ENCODE peak calls at places on chromosomes 6 and 20, in six cellular contexts. Z, G, D, K, Q and A are unnamed samples.

GRCh38 chr6:125050663-125051318 is 88.6 kb downstream of the RNF217 start:
- DNase-seq in K (no peak), D (no peak), Z (no peak), Q (no peak), G (no peak), A (no peak)

GRCh38 chr6:166202321-166202733 is 34.7 kb upstream of the TBXT start:
- DNase-seq in G (no peak), Z (no peak), K (peak; percentile 97), Q (no peak), D (no peak), A (no peak)

GRCh38 chr6:167650730-167651129 is 176.0 kb upstream of the AFDN start:
- DNase-seq in G (no peak), K (no peak), Q (no peak), Z (no peak), D (no peak), A (no peak)

GRCh38 chr6:149900620-149901443 is 2.9 kb upstream of the RAET1E start:
- DNase-seq in G (no peak), Z (no peak), K (peak; percentile 19), D (no peak), Q (peak; percentile 85), A (peak; percentile 43)

GRCh38 chr6:166423781-166424180 is 41.0 kb upstream of the MPC1 start:
- DNase-seq in K (no peak), G (no peak), Z (no peak), Q (no peak), D (peak; percentile 28), A (no peak)

GRCh38 chr6:148054219-148054618 is 288.4 kb upstream of the SASH1 start:
- DNase-seq in K (no peak), Z (no peak), G (no peak), D (no peak), Q (no peak), A (no peak)

GRCh38 chr6:16901777-16902176 is 140.5 kb upstream of the ATXN1 start:
- DNase-seq in G (peak; percentile 25), D (no peak), Q (peak; percentile 56), Z (peak; percentile 60), K (no peak), A (no peak)

GRCh38 chr6:85129881-85130280 is 320.0 kb upstream of the NT5E start:
- DNase-seq in Z (no peak), D (no peak), K (no peak), G (no peak), Q (peak; percentile 0), A (no peak)

GRCh38 chr6:83303426-83303825 is 110.3 kb downstream of the RWDD2A start:
- DNase-seq in Q (peak; percentile 9), Z (no peak), D (no peak), G (no peak), K (no peak), A (no peak)

GRCh38 chr20:34074101-34074760 is 37.8 kb downstream of the EIF2S2 start:
- DNase-seq in Z (no peak), Q (peak; percentile 50), G (no peak), K (no peak), D (no peak), A (no peak)

GRCh38 chr6:137230547-137230946 is 11.4 kb upstream of the IFNGR1 start:
- DNase-seq in K (no peak), G (no peak), Q (no peak), Z (no peak), D (no peak), A (no peak)
- H3K27ac ChIP-seq in K (no peak overlapping the region), G (peak overlapping the region; percentile 9), Q (no peak overlapping the region), Z (no peak overlapping the region), D (no peak overlapping the region), A (no peak overlapping the region)

DNA sequence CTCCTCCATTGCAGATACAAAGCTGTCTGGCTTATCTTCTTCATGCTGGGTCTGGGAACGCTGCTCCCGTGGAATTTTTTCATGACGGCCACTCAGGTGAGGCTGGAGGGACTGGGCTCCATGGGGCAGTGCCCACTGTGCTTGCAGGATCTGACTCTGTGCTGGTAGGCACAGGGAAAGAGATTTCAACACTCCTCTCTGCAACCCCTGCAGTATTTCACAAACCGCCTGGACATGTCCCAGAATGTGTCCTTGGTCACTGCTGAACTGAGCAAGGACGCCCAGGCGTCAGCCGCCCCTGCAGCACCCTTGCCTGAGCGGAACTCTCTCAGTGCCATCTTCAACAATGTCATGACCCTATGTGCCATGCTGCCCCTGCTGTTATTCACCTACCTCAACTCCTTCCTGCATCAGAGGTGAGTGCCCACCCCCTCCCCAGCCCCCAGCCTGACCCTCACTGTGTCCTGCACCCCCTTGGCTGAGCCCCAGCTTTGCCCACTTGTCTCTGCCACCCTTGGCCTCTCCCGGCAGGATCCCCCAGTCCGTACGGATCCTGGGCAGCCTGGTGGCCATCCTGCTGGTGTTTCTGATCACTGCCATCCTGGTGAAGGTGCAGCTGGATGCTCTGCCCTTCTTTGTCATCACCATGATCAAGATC is 6.1 kb downstream of the SLC29A1 start:
- DNase-seq in G (no peak), Z (no peak), K (no peak), Q (no peak), D (no peak), A (no peak)
- H3K4me3 ChIP-seq in G (no peak overlapping the region), Z (no peak overlapping the region), K (no peak overlapping the region), Q (no peak overlapping the region), D (no peak overlapping the region), A (no peak overlapping the region)

GRCh38 chr20:49590163-49591017 is 22.5 kb upstream of the PTGIS start:
- DNase-seq in K (no peak), G (no peak), Z (no peak), Q (no peak), D (no peak), A (no peak)

GRCh38 chr20:49589747-49590146 is 21.8 kb upstream of the PTGIS start:
- DNase-seq in K (no peak), Q (no peak), D (no peak), G (no peak), Z (no peak), A (no peak)

GRCh38 chr20:49593441-49594142 is 25.7 kb upstream of the PTGIS start:
- DNase-seq in Q (no peak), K (no peak), D (no peak), G (no peak), Z (no peak), A (no peak)

GRCh38 chr20:49592120-49592519 is 24.2 kb upstream of the PTGIS start:
- DNase-seq in G (no peak), D (no peak), Q (no peak), K (no peak), Z (no peak), A (no peak)

DNA sequence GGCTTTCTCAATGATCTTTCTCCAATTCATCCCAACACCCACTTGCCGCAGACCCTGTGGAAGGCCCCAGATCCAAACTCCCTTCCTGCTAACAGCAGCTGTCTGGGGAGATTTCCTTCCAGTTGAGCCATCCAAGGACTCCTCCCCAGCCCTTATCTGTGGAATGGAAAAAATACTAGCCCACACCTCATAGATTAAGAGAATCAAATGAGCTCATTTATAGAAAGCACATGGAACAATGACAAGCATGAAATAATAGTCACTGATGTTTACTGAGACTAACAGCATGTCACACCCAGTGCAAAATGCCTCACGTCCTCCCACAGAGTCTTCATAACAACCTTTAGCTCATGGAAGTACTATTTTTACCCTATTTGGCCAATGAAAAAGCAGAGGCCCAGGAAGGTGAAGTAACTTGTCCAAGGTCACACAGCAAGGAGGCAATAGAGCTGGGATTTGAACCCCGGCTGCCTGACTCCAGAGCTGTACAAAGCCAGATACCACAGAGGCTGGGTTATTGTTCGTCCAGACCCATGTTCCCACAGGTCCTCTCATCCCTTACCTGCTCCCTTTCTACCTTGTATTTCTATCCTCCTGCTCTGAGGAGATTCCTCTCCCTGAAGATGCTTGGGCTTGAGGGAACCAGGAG is 23.4 kb upstream of the PTGIS start:
- DNase-seq in D (no peak), Z (peak; percentile 92), G (no peak), K (no peak), Q (no peak), A (no peak)
- H3K9ac ChIP-seq in D (peak overlapping the region; percentile 19), Z (no peak overlapping the region), G (no peak overlapping the region), K (no peak overlapping the region), Q (no peak overlapping the region), A (no peak overlapping the region)

DNA sequence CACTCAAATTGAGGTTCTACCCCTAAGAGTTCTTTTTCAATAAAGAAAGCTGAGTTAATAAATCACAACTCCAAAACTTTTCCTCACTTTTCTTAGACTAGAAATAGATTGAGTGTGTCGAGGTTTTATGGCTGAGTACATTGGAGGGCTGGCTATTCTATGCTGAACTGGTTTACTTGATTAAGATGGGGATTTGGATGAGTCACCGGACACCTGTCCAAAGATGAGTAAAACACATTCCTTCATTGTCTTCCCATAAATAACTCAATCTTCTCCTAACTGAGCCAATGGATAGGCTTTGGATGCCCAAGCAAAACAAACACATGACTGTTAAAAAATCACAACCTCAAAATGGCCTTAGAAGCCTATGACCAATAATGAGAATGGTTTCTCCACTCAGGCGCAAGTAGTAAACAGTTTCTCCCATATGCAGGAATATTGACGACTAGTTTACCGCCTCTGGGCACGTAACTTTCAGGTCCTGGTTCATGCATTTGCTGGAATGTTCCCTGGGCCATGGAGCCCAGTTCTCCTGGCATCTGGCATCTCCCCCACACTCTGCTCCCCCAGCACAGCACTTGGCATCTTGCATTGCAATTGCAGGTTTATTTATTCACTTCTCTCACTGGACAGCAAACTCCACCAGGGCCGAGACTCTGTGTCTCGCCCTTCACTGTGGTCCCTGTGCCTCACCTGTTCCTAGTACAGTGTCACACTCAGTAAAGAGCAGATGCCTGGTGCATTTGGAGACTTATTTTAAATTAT is 43.9 kb downstream of the BCAS1 start:
- DNase-seq in D (no peak), Z (no peak), G (no peak), Q (no peak), K (no peak), A (no peak)
- H3K27ac ChIP-seq in D (no peak overlapping the region), Z (no peak overlapping the region), G (no peak overlapping the region), Q (no peak overlapping the region), K (no peak overlapping the region), A (no peak overlapping the region)

DNA sequence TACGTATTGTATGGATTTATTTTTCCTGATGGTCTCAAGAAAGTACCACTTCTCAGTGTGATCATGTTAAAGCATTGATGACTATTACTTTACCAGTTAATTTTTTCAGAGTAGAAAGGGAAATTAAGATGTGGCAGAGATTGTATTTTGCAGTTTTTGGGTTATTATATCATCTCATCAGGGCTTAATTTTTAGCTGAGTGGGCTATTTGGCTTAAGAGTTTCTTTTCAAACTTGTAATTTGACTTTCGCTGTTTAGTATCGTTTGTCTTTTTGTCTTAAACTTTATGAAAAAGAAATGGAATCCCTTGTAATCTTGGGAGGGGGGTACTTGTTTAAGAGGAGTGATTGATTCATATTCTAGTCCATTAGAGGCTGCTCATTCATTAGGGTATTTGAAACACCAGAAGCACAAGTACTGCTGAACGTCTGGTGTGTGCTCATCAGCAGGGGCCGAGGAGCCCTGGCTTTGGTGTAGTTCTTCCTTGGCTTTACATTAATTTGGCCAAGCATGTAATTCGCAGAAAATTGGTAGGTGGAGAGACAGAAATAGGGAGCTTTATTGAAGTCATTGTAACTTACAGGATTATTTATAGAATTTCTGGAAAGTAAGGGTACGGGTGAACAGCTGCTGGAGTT is 112.4 kb downstream of the TIAM2 start:
- DNase-seq in G (no peak), D (no peak), Q (no peak), K (no peak), Z (no peak), A (no peak)
- H3K4me3 ChIP-seq in G (no peak overlapping the region), D (no peak overlapping the region), Q (no peak overlapping the region), K (no peak overlapping the region), Z (no peak overlapping the region), A (no peak overlapping the region)